ENCODE peak calls at places on chromosomes 4 and X, in ten cellular contexts. One of them, this sample, is unnamed.

GRCh38 chrX:109485470-109486340 is 3.8 kb upstream of the GUCY2F start:
- DNase-seq in SK-N-SH: peak
- DNase-seq in stomach: peak
- DNase-seq in transverse colon: peak
- DNase-seq in sigmoid colon: peak
- DNase-seq in suprapubic skin: peak
- DNase-seq in breast epithelium: peak
- DNase-seq in HCT116: peak
- DNase-seq in K562: peak
- DNase-seq in GM12878: peak
- DNase-seq in this sample: peak

GRCh38 chrX:28520786-28521185 is 66.5 kb upstream of the IL1RAPL1 start:
- DNase-seq in SK-N-SH: no peak
- DNase-seq in stomach: no peak
- DNase-seq in transverse colon: no peak
- DNase-seq in sigmoid colon: no peak
- DNase-seq in suprapubic skin: no peak
- DNase-seq in breast epithelium: no peak
- DNase-seq in HCT116: no peak
- DNase-seq in K562: no peak
- DNase-seq in GM12878: no peak
- DNase-seq in this sample: no peak

GRCh38 chr4:182536221-182536620 is 293.0 kb downstream of the TENM3 start:
- DNase-seq in SK-N-SH: no peak
- DNase-seq in stomach: no peak
- DNase-seq in transverse colon: no peak
- DNase-seq in sigmoid colon: no peak
- DNase-seq in suprapubic skin: no peak
- DNase-seq in breast epithelium: no peak
- DNase-seq in HCT116: no peak
- DNase-seq in K562: no peak
- DNase-seq in GM12878: no peak
- DNase-seq in this sample: no peak

GRCh38 chrX:135509885-135510284 is 10.6 kb upstream of the INTS6L start:
- DNase-seq in SK-N-SH: no peak
- DNase-seq in stomach: no peak
- DNase-seq in transverse colon: no peak
- DNase-seq in sigmoid colon: no peak
- DNase-seq in suprapubic skin: no peak
- DNase-seq in breast epithelium: no peak
- DNase-seq in HCT116: no peak
- DNase-seq in K562: no peak
- DNase-seq in GM12878: no peak
- DNase-seq in this sample: no peak

GRCh38 chr4:82899339-82899738 is 1.2 kb upstream of the THAP9 start:
- DNase-seq in SK-N-SH: no peak
- DNase-seq in stomach: no peak
- DNase-seq in transverse colon: no peak
- DNase-seq in sigmoid colon: no peak
- DNase-seq in suprapubic skin: no peak
- DNase-seq in breast epithelium: no peak
- DNase-seq in HCT116: no peak
- DNase-seq in K562: no peak
- DNase-seq in GM12878: no peak
- DNase-seq in this sample: no peak

GRCh38 chr4:69881173-69881773 is 21.3 kb upstream of the SULT1E1 start:
- DNase-seq in SK-N-SH: peak
- DNase-seq in stomach: peak
- DNase-seq in transverse colon: peak
- DNase-seq in sigmoid colon: no peak
- DNase-seq in suprapubic skin: no peak
- DNase-seq in breast epithelium: no peak
- DNase-seq in HCT116: peak
- DNase-seq in K562: peak
- DNase-seq in GM12878: no peak
- DNase-seq in this sample: no peak

GRCh38 chrX:14029039-14029424 is 660 bp downstream of the GEMIN8 start:
- DNase-seq in SK-N-SH: peak
- DNase-seq in stomach: no peak
- DNase-seq in transverse colon: no peak
- DNase-seq in sigmoid colon: no peak
- DNase-seq in suprapubic skin: no peak
- DNase-seq in breast epithelium: no peak
- DNase-seq in HCT116: no peak
- DNase-seq in K562: peak
- DNase-seq in GM12878: no peak
- DNase-seq in this sample: no peak

GRCh38 chrX:71992711-71993110 is 82.1 kb downstream of the NHSL2 start:
- DNase-seq in SK-N-SH: no peak
- DNase-seq in stomach: no peak
- DNase-seq in transverse colon: no peak
- DNase-seq in sigmoid colon: no peak
- DNase-seq in suprapubic skin: no peak
- DNase-seq in breast epithelium: no peak
- DNase-seq in HCT116: no peak
- DNase-seq in K562: no peak
- DNase-seq in GM12878: no peak
- DNase-seq in this sample: no peak

GRCh38 chr4:137343221-137343620 is 189.1 kb downstream of the PCDH18 start:
- DNase-seq in SK-N-SH: no peak
- DNase-seq in stomach: no peak
- DNase-seq in transverse colon: no peak
- DNase-seq in sigmoid colon: no peak
- DNase-seq in suprapubic skin: no peak
- DNase-seq in breast epithelium: no peak
- DNase-seq in HCT116: no peak
- DNase-seq in K562: no peak
- DNase-seq in GM12878: no peak
- DNase-seq in this sample: no peak

GRCh38 chr4:8908206-8908893 is 36.7 kb upstream of the HMX1 start:
- DNase-seq in SK-N-SH: peak
- DNase-seq in stomach: peak
- DNase-seq in transverse colon: peak
- DNase-seq in sigmoid colon: peak
- DNase-seq in suprapubic skin: peak
- DNase-seq in breast epithelium: no peak
- DNase-seq in HCT116: no peak
- DNase-seq in K562: no peak
- DNase-seq in GM12878: no peak
- DNase-seq in this sample: peak

GRCh38 chr4:113312529-113312928 is 263.1 kb downstream of the ANK2 start:
- DNase-seq in SK-N-SH: no peak
- DNase-seq in stomach: no peak
- DNase-seq in transverse colon: no peak
- DNase-seq in sigmoid colon: no peak
- DNase-seq in suprapubic skin: no peak
- DNase-seq in breast epithelium: no peak
- DNase-seq in HCT116: no peak
- DNase-seq in K562: no peak
- DNase-seq in GM12878: no peak
- DNase-seq in this sample: no peak

GRCh38 chr4:102553982-102554381 is 52.8 kb downstream of the NFKB1 start:
- DNase-seq in SK-N-SH: no peak
- DNase-seq in stomach: no peak
- DNase-seq in transverse colon: no peak
- DNase-seq in sigmoid colon: no peak
- DNase-seq in suprapubic skin: no peak
- DNase-seq in breast epithelium: no peak
- DNase-seq in HCT116: no peak
- DNase-seq in K562: no peak
- DNase-seq in GM12878: no peak
- DNase-seq in this sample: no peak

GRCh38 chr4:12968345-12968744 is 515.8 kb downstream of the RAB28 start:
- DNase-seq in SK-N-SH: no peak
- DNase-seq in stomach: no peak
- DNase-seq in transverse colon: no peak
- DNase-seq in sigmoid colon: no peak
- DNase-seq in suprapubic skin: no peak
- DNase-seq in breast epithelium: no peak
- DNase-seq in HCT116: no peak
- DNase-seq in K562: no peak
- DNase-seq in GM12878: no peak
- DNase-seq in this sample: no peak

GRCh38 chrX:78708171-78708570 is 39.3 kb upstream of the LPAR4 start:
- DNase-seq in SK-N-SH: peak
- DNase-seq in stomach: no peak
- DNase-seq in transverse colon: peak
- DNase-seq in sigmoid colon: no peak
- DNase-seq in suprapubic skin: no peak
- DNase-seq in breast epithelium: no peak
- DNase-seq in HCT116: no peak
- DNase-seq in K562: no peak
- DNase-seq in GM12878: no peak
- DNase-seq in this sample: no peak

GRCh38 chr4:153413827-153414226 is 52.3 kb upstream of the TMEM131L start:
- DNase-seq in SK-N-SH: no peak
- DNase-seq in stomach: no peak
- DNase-seq in transverse colon: no peak
- DNase-seq in sigmoid colon: no peak
- DNase-seq in suprapubic skin: no peak
- DNase-seq in breast epithelium: no peak
- DNase-seq in HCT116: no peak
- DNase-seq in K562: no peak
- DNase-seq in GM12878: no peak
- DNase-seq in this sample: no peak

DNA sequence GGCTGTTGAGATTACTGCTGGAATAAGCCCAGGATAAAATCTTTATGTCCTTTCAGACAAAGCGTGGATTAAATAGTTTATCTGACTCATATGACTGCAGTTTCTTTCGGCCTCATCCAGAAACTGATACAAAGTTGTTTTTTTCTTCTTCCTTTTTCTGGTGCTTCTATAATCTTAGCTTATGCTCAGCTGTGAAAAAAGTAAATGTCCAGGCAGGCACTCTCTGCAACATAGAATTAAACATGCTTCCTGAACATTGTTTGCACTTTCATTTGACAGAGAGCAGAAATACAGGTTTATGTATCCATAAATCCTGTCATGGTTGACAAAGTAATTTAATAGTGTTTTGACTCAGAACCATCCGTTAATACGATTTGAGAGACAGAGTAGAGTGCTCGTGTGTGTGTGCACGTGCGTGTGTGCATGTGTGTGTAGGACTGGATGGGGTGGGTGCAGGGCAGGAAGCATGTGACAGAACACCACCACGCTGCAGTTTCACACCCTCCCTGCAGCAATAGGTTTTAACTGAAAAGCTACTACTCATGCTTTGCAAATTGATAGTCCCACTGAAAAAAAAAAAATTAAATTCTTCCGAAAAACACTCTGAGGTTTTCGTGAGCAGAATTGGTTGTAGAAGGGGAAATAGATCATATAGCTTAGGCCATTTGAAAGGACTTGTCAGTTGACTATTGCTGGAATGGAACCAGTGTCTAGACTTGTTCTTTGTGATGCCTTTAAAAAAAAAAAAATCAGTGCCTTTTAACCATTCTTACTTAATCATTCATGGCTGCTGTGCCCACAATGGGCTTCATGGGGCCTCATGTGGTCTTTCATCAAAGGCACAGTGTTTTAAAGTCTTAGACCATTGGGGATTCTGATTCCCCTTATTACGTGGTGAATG is 139.0 kb downstream of the AFF1 start:
- DNase-seq in SK-N-SH: peak
- DNase-seq in stomach: no peak
- DNase-seq in transverse colon: peak
- DNase-seq in sigmoid colon: peak
- DNase-seq in suprapubic skin: no peak
- DNase-seq in breast epithelium: no peak
- DNase-seq in HCT116: no peak
- DNase-seq in K562: no peak
- DNase-seq in GM12878: peak
- DNase-seq in this sample: peak
- TF ChIP-seq POLR2AphosphoS5 in SK-N-SH: no peak
- TF ChIP-seq POLR2AphosphoS5 in stomach: no peak
- TF ChIP-seq POLR2AphosphoS5 in transverse colon: peak
- TF ChIP-seq POLR2AphosphoS5 in sigmoid colon: peak
- TF ChIP-seq POLR2AphosphoS5 in suprapubic skin: no peak
- TF ChIP-seq POLR2AphosphoS5 in breast epithelium: no peak
- TF ChIP-seq POLR2AphosphoS5 in HCT116: no peak
- TF ChIP-seq POLR2AphosphoS5 in K562: no peak
- TF ChIP-seq POLR2AphosphoS5 in GM12878: peak
- TF ChIP-seq POLR2AphosphoS5 in this sample: peak

GRCh38 chrX:150365051-150365952 is 2.2 kb downstream of the MAMLD1 start:
- DNase-seq in SK-N-SH: peak
- DNase-seq in stomach: peak
- DNase-seq in transverse colon: peak
- DNase-seq in sigmoid colon: peak
- DNase-seq in suprapubic skin: no peak
- DNase-seq in breast epithelium: peak
- DNase-seq in HCT116: peak
- DNase-seq in K562: peak
- DNase-seq in GM12878: no peak
- DNase-seq in this sample: peak
- TF ChIP-seq CTCF in SK-N-SH: peak
- TF ChIP-seq CTCF in stomach: peak
- TF ChIP-seq CTCF in transverse colon: peak
- TF ChIP-seq CTCF in sigmoid colon: peak
- TF ChIP-seq CTCF in suprapubic skin: peak
- TF ChIP-seq CTCF in breast epithelium: peak
- TF ChIP-seq CTCF in HCT116: no peak
- TF ChIP-seq CTCF in K562: peak
- TF ChIP-seq CTCF in GM12878: no peak
- TF ChIP-seq CTCF in this sample: peak

GRCh38 chrX:154378799-154379568 is at the start of gene EMD:
- DNase-seq in SK-N-SH: peak
- DNase-seq in stomach: peak
- DNase-seq in transverse colon: peak
- DNase-seq in sigmoid colon: peak
- DNase-seq in suprapubic skin: peak
- DNase-seq in breast epithelium: peak
- DNase-seq in HCT116: peak
- DNase-seq in K562: peak
- DNase-seq in GM12878: peak
- DNase-seq in this sample: peak
- TF ChIP-seq POLR2AphosphoS5 in SK-N-SH: peak
- TF ChIP-seq POLR2AphosphoS5 in stomach: peak
- TF ChIP-seq POLR2AphosphoS5 in transverse colon: peak
- TF ChIP-seq POLR2AphosphoS5 in sigmoid colon: peak
- TF ChIP-seq POLR2AphosphoS5 in suprapubic skin: peak
- TF ChIP-seq POLR2AphosphoS5 in breast epithelium: peak
- TF ChIP-seq POLR2AphosphoS5 in HCT116: peak
- TF ChIP-seq POLR2AphosphoS5 in K562: peak
- TF ChIP-seq POLR2AphosphoS5 in GM12878: no peak
- TF ChIP-seq POLR2AphosphoS5 in this sample: peak

DNA sequence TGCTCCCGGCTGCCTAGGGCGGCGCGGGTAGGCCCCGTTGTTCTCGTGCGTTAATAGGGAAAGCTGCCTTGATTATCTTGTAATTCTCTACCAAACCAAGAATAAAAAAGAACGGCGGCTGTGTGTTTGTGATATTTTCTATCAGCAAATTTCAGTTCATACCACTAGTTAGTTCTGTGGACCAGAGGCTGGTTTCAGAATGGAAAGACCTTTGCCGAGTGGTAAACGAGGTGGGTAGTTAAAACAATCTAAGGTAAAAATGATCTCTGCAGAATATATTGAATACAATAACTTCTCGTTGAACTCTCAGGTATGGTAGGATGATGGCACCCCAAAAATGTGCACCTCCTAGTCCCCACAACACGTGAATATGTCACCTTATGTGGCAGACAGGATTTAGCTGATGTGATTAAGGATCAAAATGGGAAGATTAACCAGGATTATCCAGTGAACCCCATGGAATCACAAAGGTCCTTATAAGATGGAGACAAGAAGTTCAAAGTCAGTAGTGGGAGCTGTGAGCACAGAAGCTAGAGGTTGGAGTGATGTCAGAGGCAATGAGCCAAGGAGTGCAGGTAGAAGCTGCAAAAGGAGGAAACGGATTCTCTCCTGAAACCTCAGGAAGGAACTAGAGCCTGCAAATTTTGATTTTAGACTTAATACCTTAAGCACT is 574 bp upstream of the CFAP97 start:
- DNase-seq in SK-N-SH: no peak
- DNase-seq in stomach: no peak
- DNase-seq in transverse colon: no peak
- DNase-seq in sigmoid colon: no peak
- DNase-seq in suprapubic skin: no peak
- DNase-seq in breast epithelium: no peak
- DNase-seq in HCT116: no peak
- DNase-seq in K562: no peak
- DNase-seq in GM12878: no peak
- DNase-seq in this sample: no peak
- TF ChIP-seq CTCF in SK-N-SH: no peak
- TF ChIP-seq CTCF in stomach: no peak
- TF ChIP-seq CTCF in transverse colon: no peak
- TF ChIP-seq CTCF in sigmoid colon: no peak
- TF ChIP-seq CTCF in suprapubic skin: no peak
- TF ChIP-seq CTCF in breast epithelium: no peak
- TF ChIP-seq CTCF in HCT116: no peak
- TF ChIP-seq CTCF in K562: no peak
- TF ChIP-seq CTCF in GM12878: no peak
- TF ChIP-seq CTCF in this sample: no peak